ENCODE peak calls at places on chromosomes 2 and 18, in six cellular contexts. Y, W, C, V, L and S are unnamed samples.

GRCh38 chr2:105187531-105187930 is 54.0 kb upstream of the GPR45 start:
- DNase-seq in Y (no peak), W (no peak), C (no peak), V (no peak), L (no peak), S (no peak)

GRCh38 chr2:27833931-27834330 is 56.3 kb downstream of the RBKS start:
- DNase-seq in Y (no peak), W (no peak), C (no peak), V (peak; percentile 37), L (no peak), S (no peak)

GRCh38 chr2:232875256-232876070 is 5.4 kb downstream of the SNORC start:
- DNase-seq in Y (no peak), W (peak; percentile 26), C (peak; percentile 17), V (no peak), L (no peak), S (no peak)

GRCh38 chr2:230777681-230778080 is 65.0 kb downstream of the CAB39 start:
- DNase-seq in Y (no peak), W (no peak), C (no peak), V (peak; percentile 44), L (no peak), S (no peak)

GRCh38 chr2:144010096-144010495 is 509.8 kb downstream of the ZEB2 start:
- DNase-seq in Y (no peak), W (no peak), C (no peak), V (no peak), L (no peak), S (no peak)

GRCh38 chr2:20222769-20223344 is 2.1 kb downstream of the SDC1 start:
- DNase-seq in Y (peak; percentile 46), W (no peak), C (no peak), V (no peak), L (no peak), S (no peak)

GRCh38 chr2:160909781-160910242 is 250.4 kb upstream of the TANK start:
- DNase-seq in Y (no peak), W (no peak), C (no peak), V (peak; percentile 72), L (no peak), S (no peak)

GRCh38 chr2:33275689-33276444 is 200.6 kb upstream of the RASGRP3 start:
- DNase-seq in Y (no peak), W (peak; percentile 78), C (peak; percentile 80), V (peak; percentile 96), L (peak; percentile 53), S (peak; percentile 48)

GRCh38 chr2:233354971-233355574 is 779 bp downstream of the DGKD start:
- DNase-seq in Y (peak; percentile 76), W (peak; percentile 28), C (peak; percentile 47), V (no peak), L (peak; percentile 85), S (peak; percentile 65)

GRCh38 chr2:101847661-101848339 is 144.0 kb upstream of the IL1R2 start:
- DNase-seq in Y (no peak), W (no peak), C (no peak), V (peak; percentile 67), L (no peak), S (no peak)

GRCh38 chr2:29317077-29317517 is 201.9 kb downstream of the CLIP4 start:
- DNase-seq in Y (no peak), W (no peak), C (no peak), V (no peak), L (no peak), S (peak; percentile 55)

GRCh38 chr2:241947876-241948275 is 78.3 kb downstream of the RTP5 start:
- DNase-seq in Y (no peak), W (no peak), C (no peak), V (no peak), L (no peak), S (no peak)

GRCh38 chr18:58411323-58411722 is 217.6 kb downstream of the ALPK2 start:
- DNase-seq in Y (no peak), W (no peak), C (no peak), V (no peak), L (no peak), S (no peak)

GRCh38 chr2:8643996-8644356 is 37.9 kb upstream of the ID2 start:
- DNase-seq in Y (no peak), W (no peak), C (no peak), V (no peak), L (no peak), S (no peak)

GRCh38 chr2:171210864-171211431 is 50.3 kb upstream of the TLK1 start:
- DNase-seq in Y (no peak), W (no peak), C (no peak), V (peak; percentile 73), L (no peak), S (no peak)

GRCh38 chr2:28163627-28164279 is 228.9 kb upstream of the FOSL2 start:
- DNase-seq in Y (no peak), W (no peak), C (no peak), V (no peak), L (no peak), S (no peak)

GRCh38 chr2:127195140-127196074 is 24.7 kb downstream of the CYP27C1 start:
- DNase-seq in Y (no peak), W (no peak), C (no peak), V (no peak), L (no peak), S (no peak)

GRCh38 chr2:2613279-2614199 is 282.5 kb upstream of the MYT1L start:
- DNase-seq in Y (peak; percentile 79), W (peak; percentile 96), C (peak; percentile 97), V (peak; percentile 62), L (peak; percentile 89), S (peak; percentile 95)

GRCh38 chr2:47301731-47302130 is 101.2 kb upstream of the MSH2 start:
- DNase-seq in Y (no peak), W (no peak), C (no peak), V (no peak), L (no peak), S (no peak)

GRCh38 chr2:231621051-231621879 is 28.6 kb downstream of the TEX44 start:
- DNase-seq in Y (no peak), W (peak; percentile 62), C (no peak), V (no peak), L (no peak), S (no peak)

GRCh38 chr2:39546937-39547336 is 109.9 kb upstream of the MAP4K3 start:
- DNase-seq in Y (no peak), W (no peak), C (no peak), V (peak; percentile 42), L (no peak), S (no peak)

GRCh38 chr18:5370332-5370731 is 74.8 kb upstream of the ZBTB14 start:
- DNase-seq in Y (no peak), W (peak; percentile 35), C (no peak), V (peak; percentile 19), L (no peak), S (no peak)

GRCh38 chr2:109129356-109129920 is 433 bp downstream of the SH3RF3 start:
- DNase-seq in Y (no peak), W (peak; percentile 46), C (peak; percentile 51), V (no peak), L (peak; percentile 85), S (no peak)

GRCh38 chr2:187037310-187037709 is 188.3 kb upstream of the ZSWIM2 start:
- DNase-seq in Y (no peak), W (no peak), C (no peak), V (no peak), L (no peak), S (no peak)

GRCh38 chr2:25587361-25587760 is 86.0 kb downstream of the DTNB start:
- DNase-seq in Y (no peak), W (no peak), C (no peak), V (peak; percentile 68), L (no peak), S (no peak)

GRCh38 chr2:195494452-195494851 is 162.6 kb upstream of the SLC39A10 start:
- DNase-seq in Y (no peak), W (no peak), C (no peak), V (no peak), L (no peak), S (no peak)

GRCh38 chr2:238019962-238020361 is 40.8 kb upstream of the SCLY start:
- DNase-seq in Y (no peak), W (no peak), C (no peak), V (no peak), L (no peak), S (no peak)

GRCh38 chr2:238020816-238021215 is 40.0 kb upstream of the SCLY start:
- DNase-seq in Y (no peak), W (no peak), C (no peak), V (no peak), L (no peak), S (no peak)

GRCh38 chr2:238016526-238016925 is 44.3 kb upstream of the SCLY start:
- DNase-seq in Y (no peak), W (no peak), C (no peak), V (no peak), L (no peak), S (no peak)

GRCh38 chr2:238013806-238014205 is 47.0 kb downstream of the UBE2F start:
- DNase-seq in Y (no peak), W (no peak), C (no peak), V (no peak), L (no peak), S (no peak)

GRCh38 chr2:238015705-238016104 is 45.1 kb upstream of the SCLY start:
- DNase-seq in Y (no peak), W (no peak), C (no peak), V (no peak), L (no peak), S (no peak)
- TF ChIP-seq CTCF in Y (no peak), W (no peak), C (no peak), V (no peak), L (no peak), S (peak; percentile 36)

GRCh38 chr2:97715951-97716694 is 2.7 kb downstream of the ZAP70 start:
- DNase-seq in Y (peak; percentile 33), W (no peak), C (no peak), V (no peak), L (no peak), S (peak; percentile 4)
- H3K4me3 ChIP-seq in Y (no peak overlapping the region), W (no peak overlapping the region), C (no peak overlapping the region), V (no peak overlapping the region), L (no peak overlapping the region), S (no peak overlapping the region)

GRCh38 chr2:111944536-111945210 is 46.3 kb downstream of the MERTK start:
- DNase-seq in Y (no peak), W (no peak), C (no peak), V (no peak), L (no peak), S (no peak)
- H3K4me1 ChIP-seq in Y (peaks cover 24% of the 10 kb centered on the region), W (peaks cover 25% of the 10 kb centered on the region), C (peaks cover 47% of the 10 kb centered on the region), V (peaks cover 8% of the 10 kb centered on the region), L (peaks cover 16% of the 10 kb centered on the region), S (peaks cover 34% of the 10 kb centered on the region)

GRCh38 chr2:206502729-206503128 is 59.4 kb downstream of the ADAM23 start:
- DNase-seq in Y (no peak), W (no peak), C (no peak), V (no peak), L (no peak), S (no peak)
- TF ChIP-seq CTCF in Y (no peak), W (no peak), C (no peak), V (no peak), L (no peak), S (no peak)

DNA sequence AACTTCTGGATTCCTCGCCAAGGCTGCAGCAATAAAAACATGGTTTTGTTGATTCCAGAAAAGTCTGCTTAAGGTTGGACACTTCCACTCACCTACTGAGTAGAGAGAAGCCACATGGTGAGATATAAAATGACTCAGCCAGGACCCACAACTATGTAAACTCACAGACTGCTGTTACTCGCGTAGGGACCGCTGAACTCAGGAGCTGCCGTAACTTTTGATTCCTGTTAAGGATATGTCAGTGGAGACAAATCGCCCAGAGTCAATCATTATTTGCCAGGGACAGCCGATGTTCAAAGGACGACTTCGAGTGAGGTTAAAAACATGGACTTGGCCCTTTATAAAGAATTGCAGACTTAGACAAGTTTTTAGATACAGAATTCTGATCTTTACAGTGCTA is 25.6 kb downstream of the CYB5A start:
- DNase-seq in Y (no peak), W (no peak), C (no peak), V (peak; percentile 67), L (no peak), S (no peak)
- H3K4me3 ChIP-seq in Y (no peak overlapping the region), W (no peak overlapping the region), C (no peak overlapping the region), V (no peak overlapping the region), L (no peak overlapping the region), S (no peak overlapping the region)